ENCODE peak calls at places on chromosomes 5 and 9, in ten cellular contexts. V, J, P, Y, D, E, C, L, W and I are unnamed samples.

GRCh38 chr9:117523531-117524153 is 108.8 kb upstream of the ASTN2 start:
- DNase-seq in E (no peak), W (no peak), Y (no peak), J (no peak), C (no peak), P (no peak), L (no peak), V (no peak), D (no peak), I (no peak)

GRCh38 chr5:55211184-55211874 is 15.8 kb downstream of the MCIDAS start:
- DNase-seq in L (no peak), C (no peak), W (no peak), V (no peak), J (no peak), P (no peak), E (no peak), Y (no peak), D (no peak), I (no peak)

GRCh38 chr5:175856408-175856807 is 15.0 kb upstream of the CPLX2 start:
- DNase-seq in J (no peak), C (no peak), E (no peak), P (no peak), W (no peak), V (no peak), D (no peak), Y (no peak), L (no peak), I (no peak)

GRCh38 chr5:79573983-79574890 is 38.0 kb upstream of the TENT2 start:
- DNase-seq in P (no peak), D (no peak), J (no peak), W (no peak), V (no peak), Y (no peak), L (no peak), E (no peak), C (no peak), I (no peak)

GRCh38 chr9:113956901-113957777 is 81.0 kb downstream of the ZNF618 start:
- DNase-seq in Y (no peak), P (no peak), V (no peak), D (peak; percentile 10), W (no peak), C (no peak), E (no peak), J (no peak), L (peak; percentile 15), I (no peak)

GRCh38 chr9:114002271-114002985 is 75.7 kb downstream of the AMBP start:
- DNase-seq in Y (no peak), P (no peak), V (peak; percentile 16), L (no peak), D (no peak), W (peak; percentile 18), E (no peak), J (peak; percentile 40), C (no peak), I (no peak)

GRCh38 chr5:75856056-75856455 is 138.8 kb upstream of the POC5 start:
- DNase-seq in D (peak; percentile 0), P (peak; percentile 12), C (peak; percentile 7), L (no peak), V (no peak), E (no peak), W (no peak), Y (no peak), J (no peak), I (no peak)

GRCh38 chr5:141958113-141958512 is at the start of gene PCDH12:
- DNase-seq in V (no peak), W (peak; percentile 53), J (no peak), E (no peak), P (peak; percentile 25), L (no peak), D (no peak), C (no peak), Y (no peak), I (no peak)

GRCh38 chr9:31908158-31908890 is 476.1 kb upstream of the ACO1 start:
- DNase-seq in W (no peak), C (no peak), D (no peak), P (no peak), Y (peak; percentile 60), L (no peak), E (peak; percentile 3), V (no peak), J (no peak), I (peak; percentile 2)

GRCh38 chr9:125409637-125410521 is 148.3 kb downstream of the GAPVD1 start:
- DNase-seq in L (peak; percentile 81), J (no peak), E (no peak), Y (peak; percentile 72), D (no peak), P (peak; percentile 37), C (no peak), V (no peak), W (peak; percentile 62), I (peak; percentile 82)

GRCh38 chr9:135662758-135663450 is at the start of gene LCN9:
- DNase-seq in P (peak; percentile 31), Y (no peak), J (no peak), E (peak; percentile 1), V (no peak), D (no peak), L (no peak), C (no peak), W (peak; percentile 24), I (no peak)

GRCh38 chr5:158485604-158486081 is 614.1 kb downstream of the EBF1 start:
- DNase-seq in V (no peak), E (no peak), P (peak; percentile 12), L (no peak), C (peak; percentile 9), D (peak; percentile 38), Y (no peak), W (no peak), J (peak; percentile 71), I (no peak)

GRCh38 chr9:98678244-98678842 is 30.4 kb downstream of the GABBR2 start:
- DNase-seq in C (peak; percentile 14), W (peak; percentile 69), Y (no peak), L (peak; percentile 26), E (no peak), J (no peak), D (peak; percentile 15), P (peak; percentile 26), V (no peak), I (no peak)

GRCh38 chr9:37215456-37216229 is 95.3 kb downstream of the ZCCHC7 start:
- DNase-seq in L (no peak), C (no peak), J (no peak), D (peak; percentile 3), E (no peak), W (no peak), V (no peak), Y (no peak), P (peak; percentile 28), I (no peak)

GRCh38 chr9:75890541-75891276 is at the start of gene PCSK5:
- DNase-seq in D (peak; percentile 96), L (peak; percentile 77), E (peak; percentile 98), P (peak; percentile 97), J (peak; percentile 96), Y (peak; percentile 89), V (peak; percentile 75), W (peak; percentile 95), C (peak; percentile 96), I (peak; percentile 75)
- TF ChIP-seq CTCF in D (no peak), L (peak; percentile 15), E (peak; percentile 52), P (peak; percentile 37), J (peak; percentile 38), Y (peak; percentile 35), V (peak; percentile 16), W (peak; percentile 56), C (no peak), I (no peak)

GRCh38 chr9:12716823-12717222 is 23.6 kb downstream of the TYRP1 start:
- DNase-seq in E (no peak), V (no peak), P (no peak), D (no peak), Y (no peak), C (no peak), W (no peak), L (no peak), J (no peak), I (no peak)
- TF ChIP-seq CTCF in E (no peak), V (no peak), P (no peak), D (no peak), Y (peak; percentile 35), C (no peak), W (no peak), L (peak; percentile 57), J (no peak), I (no peak)

DNA sequence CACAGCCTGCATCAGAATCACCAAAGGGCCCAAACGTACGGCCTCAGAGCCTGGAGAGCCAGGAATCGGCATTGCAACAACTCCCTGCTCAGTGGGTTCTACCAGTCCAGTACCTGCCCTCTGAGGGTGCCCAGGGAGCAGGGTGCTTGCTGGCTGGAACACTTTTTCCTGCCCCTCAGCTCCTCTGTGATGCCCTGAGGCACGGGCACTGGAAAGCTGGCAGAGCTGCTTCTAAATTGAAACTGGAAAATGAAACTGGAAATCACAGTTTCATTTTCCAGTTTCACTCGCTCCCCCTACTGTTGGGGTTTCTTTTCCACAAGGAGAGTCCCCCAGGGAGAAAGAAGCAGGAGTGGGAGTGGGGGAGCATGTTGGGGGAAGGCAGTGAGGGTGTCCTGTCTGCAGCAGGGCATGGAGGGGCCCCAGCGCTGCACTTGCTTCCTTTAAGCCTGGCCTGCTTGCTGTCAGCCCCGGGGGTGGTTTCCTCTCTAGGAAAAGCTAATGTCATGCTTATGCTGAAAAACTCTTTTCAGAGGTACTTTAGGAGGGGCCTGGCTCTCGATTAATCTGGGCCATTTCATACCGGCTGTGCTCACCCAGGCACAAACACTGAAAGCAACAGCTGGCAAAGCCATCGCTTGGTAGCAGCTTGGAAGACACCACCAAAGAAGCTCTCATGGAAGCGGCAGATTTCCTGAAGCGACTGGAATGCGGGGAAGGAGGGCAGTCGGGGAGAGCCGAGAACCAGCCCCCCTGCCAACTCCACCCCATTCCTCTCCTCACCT is 26.2 kb downstream of the IRF1 start:
- DNase-seq in E (no peak), C (peak; percentile 64), J (no peak), D (no peak), L (no peak), W (no peak), V (no peak), P (no peak), Y (peak; percentile 68), I (no peak)
- TF ChIP-seq CTCF in E (peak; percentile 25), C (no peak), J (no peak), D (peak; percentile 45), L (no peak), W (no peak), V (peak; percentile 40), P (peak; percentile 39), Y (no peak), I (no peak)

DNA sequence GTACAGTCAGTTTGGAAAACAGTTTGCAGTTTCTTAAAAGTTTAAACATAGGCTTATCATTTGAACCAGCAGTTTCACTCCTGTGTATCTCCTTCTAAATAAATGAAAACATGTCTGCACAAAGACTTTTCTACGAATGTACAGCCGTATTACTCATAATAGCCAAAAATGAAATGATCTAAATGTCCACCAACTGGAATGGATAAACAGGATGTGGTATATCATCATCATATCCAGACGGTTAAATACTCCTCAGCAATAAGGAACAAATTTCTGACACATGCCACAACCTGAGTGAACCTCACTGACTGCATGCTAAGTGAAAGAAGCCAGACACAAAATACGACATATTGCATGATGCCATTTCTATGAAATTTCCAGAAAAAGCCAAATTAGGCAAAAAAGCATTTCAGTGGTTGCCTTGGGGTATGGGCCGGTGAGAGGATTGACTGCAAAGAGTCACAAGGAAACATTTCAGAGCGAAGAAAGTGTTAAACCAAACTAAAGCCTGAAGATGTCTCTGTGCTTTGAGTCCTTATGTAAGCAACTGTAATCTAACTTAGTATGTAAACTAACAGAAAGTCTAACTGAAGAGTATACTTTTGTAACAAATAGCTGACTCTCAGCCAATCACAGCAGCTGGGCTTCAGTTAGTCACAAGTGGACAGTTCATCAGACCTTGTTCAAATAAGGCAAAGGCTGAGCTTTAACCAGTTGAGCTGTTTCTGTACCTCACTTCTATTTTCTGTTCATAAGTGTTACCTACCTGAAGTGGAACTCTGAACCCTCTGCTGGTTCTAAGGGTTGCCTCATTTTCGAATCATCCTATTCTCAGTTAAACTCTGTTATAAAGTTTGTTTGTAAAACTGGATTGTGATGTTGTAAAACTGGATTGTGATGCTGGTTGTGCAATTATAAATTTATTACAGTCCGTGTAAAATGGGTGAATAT is 65.2 kb downstream of the TRIO start:
- DNase-seq in W (no peak), E (peak; percentile 89), C (peak; percentile 72), V (no peak), L (no peak), D (peak; percentile 95), Y (no peak), J (no peak), P (peak; percentile 93), I (peak; percentile 57)
- TF ChIP-seq CTCF in W (no peak), E (no peak), C (no peak), V (no peak), L (no peak), D (no peak), Y (no peak), J (no peak), P (no peak), I (no peak)